ENCODE peak calls at places on chromosome 1, in six cellular contexts. One of them, this sample, is unnamed.

GRCh38 chr1:178282949-178283367 is 189.1 kb downstream of the RASAL2 start:
- DNase-seq in activated T-cell treated with anti-CD3 and anti-CD28 coated beads for 4 hours: no peak
- DNase-seq in omental fat pad: no peak
- DNase-seq in DMS 273 treated with DMSO at 0.1 percent for 48 hours: no peak
- DNase-seq in IMR-90: peak; percentile 86
- DNase-seq in spleen: no peak
- DNase-seq in this sample: peak; percentile 30

GRCh38 chr1:203636306-203636705 is 9.7 kb downstream of the ATP2B4 start:
- DNase-seq in activated T-cell treated with anti-CD3 and anti-CD28 coated beads for 4 hours: no peak
- DNase-seq in omental fat pad: no peak
- DNase-seq in DMS 273 treated with DMSO at 0.1 percent for 48 hours: no peak
- DNase-seq in IMR-90: peak; percentile 52
- DNase-seq in spleen: no peak
- DNase-seq in this sample: no peak

GRCh38 chr1:85628791-85629531 is 48.4 kb downstream of the CCN1 start:
- DNase-seq in activated T-cell treated with anti-CD3 and anti-CD28 coated beads for 4 hours: no peak
- DNase-seq in omental fat pad: no peak
- DNase-seq in DMS 273 treated with DMSO at 0.1 percent for 48 hours: no peak
- DNase-seq in IMR-90: peak; percentile 95
- DNase-seq in spleen: no peak
- DNase-seq in this sample: peak; percentile 92

GRCh38 chr1:192539450-192540132 is 36.0 kb upstream of the RGS1 start:
- DNase-seq in activated T-cell treated with anti-CD3 and anti-CD28 coated beads for 4 hours: no peak
- DNase-seq in omental fat pad: no peak
- DNase-seq in DMS 273 treated with DMSO at 0.1 percent for 48 hours: no peak
- DNase-seq in IMR-90: peak; percentile 98
- DNase-seq in spleen: no peak
- DNase-seq in this sample: peak; percentile 87

GRCh38 chr1:63012339-63012738 is 228.4 kb downstream of the ATG4C start:
- DNase-seq in activated T-cell treated with anti-CD3 and anti-CD28 coated beads for 4 hours: no peak
- DNase-seq in omental fat pad: no peak
- DNase-seq in DMS 273 treated with DMSO at 0.1 percent for 48 hours: no peak
- DNase-seq in IMR-90: no peak
- DNase-seq in spleen: no peak
- DNase-seq in this sample: no peak

GRCh38 chr1:15417365-15417934 is 7.8 kb downstream of the EFHD2 start:
- DNase-seq in activated T-cell treated with anti-CD3 and anti-CD28 coated beads for 4 hours: peak; percentile 52
- DNase-seq in omental fat pad: no peak
- DNase-seq in DMS 273 treated with DMSO at 0.1 percent for 48 hours: no peak
- DNase-seq in IMR-90: peak; percentile 83
- DNase-seq in spleen: peak; percentile 84
- DNase-seq in this sample: no peak

GRCh38 chr1:43867946-43868740 is 65.5 kb upstream of the ARTN start:
- DNase-seq in activated T-cell treated with anti-CD3 and anti-CD28 coated beads for 4 hours: no peak
- DNase-seq in omental fat pad: no peak
- DNase-seq in DMS 273 treated with DMSO at 0.1 percent for 48 hours: no peak
- DNase-seq in IMR-90: peak; percentile 67
- DNase-seq in spleen: no peak
- DNase-seq in this sample: peak; percentile 42

GRCh38 chr1:214427871-214428277 is 123.5 kb downstream of the PTPN14 start:
- DNase-seq in activated T-cell treated with anti-CD3 and anti-CD28 coated beads for 4 hours: peak; percentile 7
- DNase-seq in omental fat pad: no peak
- DNase-seq in DMS 273 treated with DMSO at 0.1 percent for 48 hours: no peak
- DNase-seq in IMR-90: peak; percentile 98
- DNase-seq in spleen: peak; percentile 78
- DNase-seq in this sample: peak; percentile 89

GRCh38 chr1:27666791-27667254 is 5.2 kb downstream of the IFI6 start:
- DNase-seq in activated T-cell treated with anti-CD3 and anti-CD28 coated beads for 4 hours: no peak
- DNase-seq in omental fat pad: no peak
- DNase-seq in DMS 273 treated with DMSO at 0.1 percent for 48 hours: no peak
- DNase-seq in IMR-90: no peak
- DNase-seq in spleen: no peak
- DNase-seq in this sample: no peak

GRCh38 chr1:209250970-209251636 is 332.4 kb upstream of the CAMK1G start:
- DNase-seq in activated T-cell treated with anti-CD3 and anti-CD28 coated beads for 4 hours: no peak
- DNase-seq in omental fat pad: no peak
- DNase-seq in DMS 273 treated with DMSO at 0.1 percent for 48 hours: peak; percentile 92
- DNase-seq in IMR-90: no peak
- DNase-seq in spleen: no peak
- DNase-seq in this sample: no peak

GRCh38 chr1:226738995-226739695 is at the start of gene ITPKB:
- DNase-seq in activated T-cell treated with anti-CD3 and anti-CD28 coated beads for 4 hours: peak; percentile 42
- DNase-seq in omental fat pad: no peak
- DNase-seq in DMS 273 treated with DMSO at 0.1 percent for 48 hours: no peak
- DNase-seq in IMR-90: peak; percentile 65
- DNase-seq in spleen: peak; percentile 90
- DNase-seq in this sample: peak; percentile 47

GRCh38 chr1:25185934-25186333 is 46.4 kb downstream of the SYF2 start:
- DNase-seq in activated T-cell treated with anti-CD3 and anti-CD28 coated beads for 4 hours: no peak
- DNase-seq in omental fat pad: no peak
- DNase-seq in DMS 273 treated with DMSO at 0.1 percent for 48 hours: no peak
- DNase-seq in IMR-90: no peak
- DNase-seq in spleen: no peak
- DNase-seq in this sample: no peak

GRCh38 chr1:111598534-111598933 is 21.1 kb upstream of the RAP1A start:
- DNase-seq in activated T-cell treated with anti-CD3 and anti-CD28 coated beads for 4 hours: no peak
- DNase-seq in omental fat pad: no peak
- DNase-seq in DMS 273 treated with DMSO at 0.1 percent for 48 hours: no peak
- DNase-seq in IMR-90: no peak
- DNase-seq in spleen: no peak
- DNase-seq in this sample: no peak

GRCh38 chr1:212147581-212148033 is 112.1 kb downstream of the DTL start:
- DNase-seq in activated T-cell treated with anti-CD3 and anti-CD28 coated beads for 4 hours: no peak
- DNase-seq in omental fat pad: no peak
- DNase-seq in DMS 273 treated with DMSO at 0.1 percent for 48 hours: no peak
- DNase-seq in IMR-90: no peak
- DNase-seq in spleen: no peak
- DNase-seq in this sample: no peak